ENCODE peak calls at places on chromosomes 16 and 17, in five cellular contexts. One of them, this sample, is unnamed.
A peak's percentile ranks its signal among the peaks of the same experiment; 100 is the strongest.

GRCh38 chr16:18792836-18793433 is 2.8 kb upstream of the RPS15A start:
- DNase-seq in transverse colon: no peak
- DNase-seq in colonic mucosa: no peak
- DNase-seq in endodermal cell: no peak
- DNase-seq in CD4-positive, CD25-positive, alpha-beta regulatory T cell: no peak
- DNase-seq in this sample: no peak

GRCh38 chr16:3158014-3158497 is 23.2 kb downstream of the ZNF213 start:
- DNase-seq in colonic mucosa: peak; percentile 41
- DNase-seq in transverse colon: no peak
- DNase-seq in endodermal cell: peak; percentile 82
- DNase-seq in CD4-positive, CD25-positive, alpha-beta regulatory T cell: no peak
- DNase-seq in this sample: no peak

GRCh38 chr16:57773680-57774295 is 28.5 kb downstream of the KIFC3 start:
- DNase-seq in CD4-positive, CD25-positive, alpha-beta regulatory T cell: no peak
- DNase-seq in colonic mucosa: no peak
- DNase-seq in endodermal cell: no peak
- DNase-seq in transverse colon: no peak
- DNase-seq in this sample: no peak

GRCh38 chr17:15250459-15250858 is 14.7 kb downstream of the PMP22 start:
- DNase-seq in CD4-positive, CD25-positive, alpha-beta regulatory T cell: no peak
- DNase-seq in endodermal cell: no peak
- DNase-seq in colonic mucosa: no peak
- DNase-seq in transverse colon: no peak
- DNase-seq in this sample: no peak

GRCh38 chr16:49608801-49609200 is 235.2 kb downstream of the C16orf78 start:
- DNase-seq in CD4-positive, CD25-positive, alpha-beta regulatory T cell: no peak
- DNase-seq in colonic mucosa: no peak
- DNase-seq in endodermal cell: peak; percentile 72
- DNase-seq in transverse colon: no peak
- DNase-seq in this sample: no peak

GRCh38 chr16:14456793-14457481 is 173.1 kb downstream of the PARN start:
- DNase-seq in endodermal cell: no peak
- DNase-seq in transverse colon: no peak
- DNase-seq in colonic mucosa: no peak
- DNase-seq in CD4-positive, CD25-positive, alpha-beta regulatory T cell: no peak
- DNase-seq in this sample: no peak

GRCh38 chr16:4370570-4371480 is 823 bp upstream of the VASN start:
- DNase-seq in colonic mucosa: peak; percentile 66
- DNase-seq in CD4-positive, CD25-positive, alpha-beta regulatory T cell: no peak
- DNase-seq in endodermal cell: no peak
- DNase-seq in transverse colon: peak; percentile 57
- DNase-seq in this sample: no peak

GRCh38 chr17:82927661-82928601 is 88.1 kb upstream of the ZNF750 start:
- DNase-seq in colonic mucosa: no peak
- DNase-seq in endodermal cell: no peak
- DNase-seq in transverse colon: no peak
- DNase-seq in CD4-positive, CD25-positive, alpha-beta regulatory T cell: no peak
- DNase-seq in this sample: no peak

GRCh38 chr17:28173801-28174200 is 131.3 kb downstream of the NLK start:
- DNase-seq in transverse colon: no peak
- DNase-seq in colonic mucosa: no peak
- DNase-seq in endodermal cell: no peak
- DNase-seq in CD4-positive, CD25-positive, alpha-beta regulatory T cell: no peak
- DNase-seq in this sample: no peak

GRCh38 chr16:1708083-1708767 is 2.2 kb downstream of the MAPK8IP3 start:
- DNase-seq in endodermal cell: no peak
- DNase-seq in colonic mucosa: no peak
- DNase-seq in transverse colon: no peak
- DNase-seq in CD4-positive, CD25-positive, alpha-beta regulatory T cell: no peak
- DNase-seq in this sample: no peak
- H3K4me3 ChIP-seq in endodermal cell: peak overlapping the region; percentile 89
- H3K4me3 ChIP-seq in colonic mucosa: no peak overlapping the region
- H3K4me3 ChIP-seq in transverse colon: no peak overlapping the region
- H3K4me3 ChIP-seq in CD4-positive, CD25-positive, alpha-beta regulatory T cell: peak overlapping the region; percentile 85
- H3K4me3 ChIP-seq in this sample: no peak overlapping the region

DNA sequence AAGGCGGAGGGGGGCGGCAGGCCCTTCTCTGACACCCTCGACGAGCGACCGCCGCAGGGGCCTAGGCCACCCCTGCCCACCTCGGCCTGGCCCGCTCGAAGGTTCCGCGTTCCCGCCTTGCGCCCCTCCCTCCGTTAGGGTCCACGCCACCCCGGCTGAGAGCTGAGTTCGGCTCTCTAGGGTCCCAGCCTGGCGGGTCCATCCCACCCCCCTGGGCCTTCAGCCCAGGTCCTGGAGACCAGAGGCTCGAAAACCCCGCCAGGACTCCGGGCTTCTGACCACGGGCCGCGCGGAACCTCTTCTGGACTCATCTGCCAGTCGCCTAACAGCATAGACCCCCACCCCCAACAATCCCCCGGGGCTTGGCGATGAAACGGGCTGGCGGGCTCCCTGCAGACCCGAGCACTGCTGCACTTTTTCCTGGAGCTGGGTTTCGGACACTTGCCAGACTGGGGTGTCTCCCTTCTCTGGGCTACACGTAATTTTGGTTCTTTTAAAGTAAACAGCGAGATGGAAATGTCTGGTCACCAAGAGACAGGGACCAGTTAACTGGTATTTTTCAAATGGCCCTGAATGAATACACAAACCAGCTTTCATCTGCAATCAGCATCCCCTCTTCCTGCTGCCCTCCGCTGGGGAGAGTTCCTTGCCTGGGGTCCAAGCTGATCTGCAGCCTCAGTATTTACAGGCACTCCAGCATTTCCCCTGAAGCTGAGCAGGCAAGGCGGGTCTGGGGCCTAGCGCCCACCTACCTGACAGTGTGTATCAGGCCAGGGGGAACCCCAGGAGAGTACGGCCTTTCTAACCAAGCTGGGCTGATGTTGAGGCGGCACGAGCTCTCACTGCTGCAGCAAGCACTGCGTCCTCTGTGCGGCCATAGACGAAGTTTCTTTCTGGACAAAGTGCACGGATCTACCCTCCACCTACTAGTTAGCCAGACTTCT is 597 bp upstream of the TRIM65 start:
- DNase-seq in colonic mucosa: peak; percentile 53
- DNase-seq in transverse colon: peak; percentile 34
- DNase-seq in endodermal cell: peak; percentile 79
- DNase-seq in CD4-positive, CD25-positive, alpha-beta regulatory T cell: no peak
- DNase-seq in this sample: no peak
- H3K4me3 ChIP-seq in colonic mucosa: peak overlapping the region; percentile 73
- H3K4me3 ChIP-seq in transverse colon: peak overlapping the region; percentile 89
- H3K4me3 ChIP-seq in endodermal cell: peak overlapping the region; percentile 88
- H3K4me3 ChIP-seq in CD4-positive, CD25-positive, alpha-beta regulatory T cell: no peak overlapping the region
- H3K4me3 ChIP-seq in this sample: peak overlapping the region; percentile 29

DNA sequence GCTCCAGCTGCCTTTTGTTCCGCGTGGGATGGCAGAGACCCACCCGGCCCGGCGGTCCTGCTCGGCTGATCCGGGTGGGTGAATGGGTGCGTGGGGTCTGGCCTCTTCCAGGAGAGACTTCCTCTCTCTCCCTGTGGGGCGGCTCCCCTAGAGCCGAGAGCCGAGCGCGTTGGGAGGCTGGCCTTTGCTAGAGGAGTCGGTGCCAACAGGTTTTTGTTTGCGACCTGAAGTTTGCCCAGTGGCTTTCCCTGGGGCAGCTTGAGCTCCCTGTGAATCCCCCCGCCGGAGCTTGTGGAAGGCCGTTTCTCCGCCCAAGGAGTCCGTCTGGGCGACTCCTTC is 970 bp downstream of the EPN2 start:
- DNase-seq in colonic mucosa: peak; percentile 64
- DNase-seq in transverse colon: peak; percentile 55
- DNase-seq in endodermal cell: peak; percentile 79
- DNase-seq in CD4-positive, CD25-positive, alpha-beta regulatory T cell: no peak
- DNase-seq in this sample: no peak
- H3K4me3 ChIP-seq in colonic mucosa: peak overlapping the region; percentile 97
- H3K4me3 ChIP-seq in transverse colon: peak overlapping the region; percentile 67
- H3K4me3 ChIP-seq in endodermal cell: peak overlapping the region; percentile 94
- H3K4me3 ChIP-seq in CD4-positive, CD25-positive, alpha-beta regulatory T cell: peak overlapping the region; percentile 37
- H3K4me3 ChIP-seq in this sample: peak overlapping the region; percentile 77

DNA sequence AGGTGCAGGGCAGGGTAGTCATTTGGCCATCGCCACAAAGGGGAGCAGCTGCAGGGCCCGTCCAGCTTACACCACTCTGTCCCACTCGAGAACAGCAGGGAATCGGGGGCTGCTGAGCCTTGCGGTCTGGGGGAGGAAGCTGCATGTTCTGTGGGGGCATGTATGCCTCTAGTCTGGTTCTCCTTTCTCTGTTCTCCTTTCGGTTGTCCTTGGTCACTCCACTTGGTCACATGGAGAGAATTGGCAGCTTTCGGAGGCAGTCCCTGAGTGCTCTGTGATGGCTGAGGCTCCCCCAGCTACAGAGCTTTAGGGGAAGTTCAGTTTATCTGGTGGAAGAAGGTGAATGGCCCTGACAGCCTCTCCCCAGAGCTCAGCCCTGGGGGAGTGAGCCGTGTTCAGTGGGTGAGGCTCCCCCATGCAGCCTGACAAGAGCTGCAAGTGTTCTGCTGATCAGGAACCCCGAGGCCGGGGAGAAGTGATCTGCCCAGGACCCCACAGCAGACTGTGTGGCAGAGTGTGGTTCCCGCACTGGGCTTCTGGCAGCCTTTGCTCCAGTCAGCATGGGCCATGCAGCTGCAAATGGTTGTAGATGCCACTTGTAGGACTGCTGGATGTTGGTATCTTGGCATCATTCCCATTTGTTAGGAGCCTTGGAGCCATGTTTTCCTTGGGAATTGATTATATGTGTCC is 22.3 kb upstream of the SMPD3 start:
- DNase-seq in transverse colon: peak; percentile 63
- DNase-seq in endodermal cell: peak; percentile 40
- DNase-seq in CD4-positive, CD25-positive, alpha-beta regulatory T cell: peak; percentile 7
- DNase-seq in colonic mucosa: peak; percentile 42
- DNase-seq in this sample: no peak
- H3K4me3 ChIP-seq in transverse colon: no peak overlapping the region
- H3K4me3 ChIP-seq in endodermal cell: no peak overlapping the region
- H3K4me3 ChIP-seq in CD4-positive, CD25-positive, alpha-beta regulatory T cell: peak overlapping the region; percentile 87
- H3K4me3 ChIP-seq in colonic mucosa: no peak overlapping the region
- H3K4me3 ChIP-seq in this sample: peak overlapping the region; percentile 13

DNA sequence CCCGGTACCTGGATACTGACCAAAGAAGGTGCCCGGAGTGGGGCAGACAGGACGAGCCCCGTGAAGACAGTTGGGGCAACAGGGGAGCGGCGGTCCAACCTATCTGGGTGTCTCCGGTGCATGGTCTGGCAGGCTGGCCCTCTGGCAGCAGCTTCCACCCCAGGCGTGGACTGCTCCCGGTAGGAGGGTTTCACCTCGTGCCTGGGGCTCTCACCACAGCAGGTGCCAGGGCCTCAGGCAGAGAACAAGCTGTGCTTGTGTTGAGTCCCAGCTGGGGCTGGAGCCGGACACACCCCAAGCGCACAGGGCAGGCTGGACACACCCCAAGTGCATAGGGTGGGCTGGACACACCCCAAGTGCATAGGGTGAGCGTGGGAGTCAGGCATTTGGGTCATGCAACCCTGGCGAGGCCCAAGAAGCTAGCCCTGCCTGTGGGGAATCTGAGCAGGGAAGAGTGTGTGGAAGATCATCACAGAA is 1.5 kb upstream of the FBXL16 start:
- DNase-seq in endodermal cell: no peak
- DNase-seq in colonic mucosa: no peak
- DNase-seq in CD4-positive, CD25-positive, alpha-beta regulatory T cell: no peak
- DNase-seq in transverse colon: no peak
- DNase-seq in this sample: no peak
- H3K4me3 ChIP-seq in endodermal cell: no peak overlapping the region
- H3K4me3 ChIP-seq in colonic mucosa: no peak overlapping the region
- H3K4me3 ChIP-seq in CD4-positive, CD25-positive, alpha-beta regulatory T cell: no peak overlapping the region
- H3K4me3 ChIP-seq in transverse colon: no peak overlapping the region
- H3K4me3 ChIP-seq in this sample: no peak overlapping the region

GRCh38 chr16:54361813-54362212 is 75.2 kb upstream of the IRX3 start:
- DNase-seq in CD4-positive, CD25-positive, alpha-beta regulatory T cell: no peak
- DNase-seq in colonic mucosa: no peak
- DNase-seq in endodermal cell: no peak
- DNase-seq in transverse colon: no peak
- DNase-seq in this sample: no peak
- H3K4me3 ChIP-seq in CD4-positive, CD25-positive, alpha-beta regulatory T cell: no peak overlapping the region
- H3K4me3 ChIP-seq in colonic mucosa: no peak overlapping the region
- H3K4me3 ChIP-seq in endodermal cell: no peak overlapping the region
- H3K4me3 ChIP-seq in transverse colon: no peak overlapping the region
- H3K4me3 ChIP-seq in this sample: no peak overlapping the region